ENCODE peak calls at places on chromosomes 6 and 20, in five cellular contexts. T, S, Z, M and H are unnamed samples.

GRCh38 chr20:10508468-10509251 is 73.6 kb downstream of the SLX4IP start:
- DNase-seq in T (peak), S (peak), Z (no peak), M (peak), H (no peak)

GRCh38 chr6:108836061-108836460 is 12.2 kb upstream of the ARMC2 start:
- DNase-seq in T (no peak), S (no peak), Z (no peak), M (no peak), H (no peak)

GRCh38 chr6:1645466-1646185 is 35.9 kb downstream of the FOXC1 start:
- DNase-seq in T (no peak), S (peak), Z (no peak), M (no peak), H (no peak)

GRCh38 chr6:3939964-3940363 is 90.8 kb downstream of the FAM50B start:
- DNase-seq in T (peak), S (no peak), Z (no peak), M (no peak), H (no peak)

GRCh38 chr20:9250511-9250910 is 181.6 kb downstream of the PLCB4 start:
- DNase-seq in T (no peak), S (no peak), Z (no peak), M (no peak), H (no peak)

GRCh38 chr20:63893999-63894357 is 948 bp upstream of the DNAJC5 start:
- DNase-seq in T (no peak), S (no peak), Z (no peak), M (no peak), H (no peak)

GRCh38 chr20:57659131-57659788 is 39.0 kb upstream of the ZBP1 start:
- DNase-seq in T (no peak), S (no peak), Z (no peak), M (no peak), H (peak)

GRCh38 chr20:43975096-43975768 is 60.6 kb downstream of the TOX2 start:
- DNase-seq in T (no peak), S (no peak), Z (no peak), M (peak), H (no peak)

GRCh38 chr6:125195526-125195925 is 42.0 kb downstream of the TPD52L1 start:
- DNase-seq in T (no peak), S (no peak), Z (no peak), M (no peak), H (no peak)

GRCh38 chr6:57267586-57268293 is 45.6 kb upstream of the RAB23 start:
- DNase-seq in T (peak), S (no peak), Z (no peak), M (peak), H (no peak)

GRCh38 chr6:17054647-17055046 is 47.2 kb upstream of the STMND1 start:
- DNase-seq in T (no peak), S (no peak), Z (no peak), M (no peak), H (no peak)

GRCh38 chr20:31593221-31594001 is 11.7 kb upstream of the ID1 start:
- DNase-seq in T (no peak), S (no peak), Z (no peak), M (peak), H (peak)

GRCh38 chr6:75155586-75155985 is 50.3 kb downstream of the COL12A1 start:
- DNase-seq in T (no peak), S (no peak), Z (no peak), M (no peak), H (no peak)

GRCh38 chr6:163825033-163825432 is 410.5 kb downstream of the QKI start:
- DNase-seq in T (no peak), S (no peak), Z (no peak), M (no peak), H (no peak)

GRCh38 chr6:149060300-149060984 is 257.1 kb upstream of the TAB2 start:
- DNase-seq in T (no peak), S (no peak), Z (peak), M (no peak), H (no peak)